ENCODE peak calls at places on chromosomes 1 and 21, in ten cellular contexts. One of them, this sample, is unnamed. For H3K36me3, the result is how much of the 10 kb centered on the place peaks cover.

GRCh38 chr1:190560161-190560681 is 82.6 kb upstream of the BRINP3 start:
- DNase-seq in WERI-Rb-1: no peak
- DNase-seq in lower lobe of right lung: no peak
- DNase-seq in left ventricle myocardium inferior: no peak
- DNase-seq in brain microvascular endothelial cell: no peak
- DNase-seq in tibial artery: no peak
- DNase-seq in sigmoid colon: no peak
- DNase-seq in cardiac muscle cell: no peak
- DNase-seq in IMR-90: no peak
- DNase-seq in left lung: no peak
- DNase-seq in this sample: no peak

GRCh38 chr1:171841050-171841910 is at the start of gene DNM3:
- DNase-seq in cardiac muscle cell: peak
- DNase-seq in left lung: peak
- DNase-seq in WERI-Rb-1: peak
- DNase-seq in sigmoid colon: peak
- DNase-seq in left ventricle myocardium inferior: peak
- DNase-seq in tibial artery: peak
- DNase-seq in brain microvascular endothelial cell: peak
- DNase-seq in lower lobe of right lung: peak
- DNase-seq in IMR-90: peak
- DNase-seq in this sample: peak

GRCh38 chr1:235050911-235051360 is 77.7 kb downstream of the TOMM20 start:
- DNase-seq in WERI-Rb-1: no peak
- DNase-seq in lower lobe of right lung: peak
- DNase-seq in tibial artery: peak
- DNase-seq in left lung: no peak
- DNase-seq in brain microvascular endothelial cell: peak
- DNase-seq in IMR-90: peak
- DNase-seq in sigmoid colon: no peak
- DNase-seq in left ventricle myocardium inferior: peak
- DNase-seq in cardiac muscle cell: no peak
- DNase-seq in this sample: peak

GRCh38 chr1:3019516-3020051 is 1.7 kb upstream of the ACTRT2 start:
- DNase-seq in WERI-Rb-1: no peak
- DNase-seq in sigmoid colon: peak
- DNase-seq in left lung: peak
- DNase-seq in lower lobe of right lung: peak
- DNase-seq in IMR-90: no peak
- DNase-seq in cardiac muscle cell: no peak
- DNase-seq in brain microvascular endothelial cell: no peak
- DNase-seq in left ventricle myocardium inferior: peak
- DNase-seq in tibial artery: peak
- DNase-seq in this sample: no peak

GRCh38 chr21:43865471-43866181 is 603 bp downstream of the AGPAT3 start:
- DNase-seq in left ventricle myocardium inferior: peak
- DNase-seq in tibial artery: no peak
- DNase-seq in brain microvascular endothelial cell: no peak
- DNase-seq in WERI-Rb-1: no peak
- DNase-seq in sigmoid colon: peak
- DNase-seq in left lung: peak
- DNase-seq in IMR-90: peak
- DNase-seq in cardiac muscle cell: peak
- DNase-seq in lower lobe of right lung: peak
- DNase-seq in this sample: peak

GRCh38 chr1:17350053-17350452 is 21.9 kb upstream of the PADI6 start:
- DNase-seq in WERI-Rb-1: no peak
- DNase-seq in cardiac muscle cell: no peak
- DNase-seq in left ventricle myocardium inferior: no peak
- DNase-seq in lower lobe of right lung: no peak
- DNase-seq in IMR-90: no peak
- DNase-seq in sigmoid colon: no peak
- DNase-seq in tibial artery: no peak
- DNase-seq in left lung: no peak
- DNase-seq in brain microvascular endothelial cell: no peak
- DNase-seq in this sample: no peak

GRCh38 chr1:245979589-245979988 is 527.5 kb downstream of the SMYD3 start:
- DNase-seq in left lung: no peak
- DNase-seq in sigmoid colon: no peak
- DNase-seq in lower lobe of right lung: no peak
- DNase-seq in tibial artery: no peak
- DNase-seq in left ventricle myocardium inferior: no peak
- DNase-seq in IMR-90: no peak
- DNase-seq in cardiac muscle cell: no peak
- DNase-seq in brain microvascular endothelial cell: no peak
- DNase-seq in WERI-Rb-1: no peak
- DNase-seq in this sample: no peak

GRCh38 chr1:70979879-70980278 is 67.7 kb downstream of the PTGER3 start:
- DNase-seq in tibial artery: no peak
- DNase-seq in brain microvascular endothelial cell: no peak
- DNase-seq in cardiac muscle cell: no peak
- DNase-seq in left ventricle myocardium inferior: no peak
- DNase-seq in lower lobe of right lung: no peak
- DNase-seq in sigmoid colon: no peak
- DNase-seq in left lung: no peak
- DNase-seq in WERI-Rb-1: no peak
- DNase-seq in IMR-90: no peak
- DNase-seq in this sample: no peak

GRCh38 chr1:205504311-205505075 is at the start of gene CDK18:
- DNase-seq in brain microvascular endothelial cell: no peak
- DNase-seq in left lung: peak
- DNase-seq in left ventricle myocardium inferior: peak
- DNase-seq in cardiac muscle cell: peak
- DNase-seq in WERI-Rb-1: peak
- DNase-seq in IMR-90: no peak
- DNase-seq in tibial artery: peak
- DNase-seq in lower lobe of right lung: peak
- DNase-seq in sigmoid colon: peak
- DNase-seq in this sample: no peak

GRCh38 chr21:15514073-15514946 is 215.5 kb upstream of the USP25 start:
- DNase-seq in tibial artery: no peak
- DNase-seq in left ventricle myocardium inferior: no peak
- DNase-seq in IMR-90: no peak
- DNase-seq in lower lobe of right lung: no peak
- DNase-seq in left lung: no peak
- DNase-seq in WERI-Rb-1: no peak
- DNase-seq in cardiac muscle cell: no peak
- DNase-seq in sigmoid colon: no peak
- DNase-seq in brain microvascular endothelial cell: no peak
- DNase-seq in this sample: peak

GRCh38 chr1:8424539-8425116 is 106.7 kb downstream of the SLC45A1 start:
- DNase-seq in IMR-90: no peak
- DNase-seq in cardiac muscle cell: peak
- DNase-seq in brain microvascular endothelial cell: no peak
- DNase-seq in lower lobe of right lung: peak
- DNase-seq in WERI-Rb-1: peak
- DNase-seq in tibial artery: peak
- DNase-seq in left ventricle myocardium inferior: peak
- DNase-seq in left lung: peak
- DNase-seq in sigmoid colon: peak
- DNase-seq in this sample: peak

GRCh38 chr1:74771913-74772515 is 39.1 kb downstream of the TYW3 start:
- DNase-seq in sigmoid colon: no peak
- DNase-seq in lower lobe of right lung: no peak
- DNase-seq in IMR-90: peak
- DNase-seq in WERI-Rb-1: peak
- DNase-seq in brain microvascular endothelial cell: peak
- DNase-seq in left lung: no peak
- DNase-seq in left ventricle myocardium inferior: no peak
- DNase-seq in cardiac muscle cell: peak
- DNase-seq in tibial artery: no peak
- DNase-seq in this sample: peak

GRCh38 chr1:201917362-201918033 is 28.8 kb downstream of the SHISA4 start:
- DNase-seq in left ventricle myocardium inferior: no peak
- DNase-seq in cardiac muscle cell: no peak
- DNase-seq in lower lobe of right lung: no peak
- DNase-seq in tibial artery: peak
- DNase-seq in left lung: no peak
- DNase-seq in IMR-90: peak
- DNase-seq in WERI-Rb-1: no peak
- DNase-seq in sigmoid colon: peak
- DNase-seq in brain microvascular endothelial cell: peak
- DNase-seq in this sample: no peak

GRCh38 chr1:223323491-223324484 is 40.2 kb downstream of the SUSD4 start:
- DNase-seq in cardiac muscle cell: no peak
- DNase-seq in tibial artery: no peak
- DNase-seq in sigmoid colon: no peak
- DNase-seq in lower lobe of right lung: no peak
- DNase-seq in left lung: no peak
- DNase-seq in brain microvascular endothelial cell: no peak
- DNase-seq in left ventricle myocardium inferior: no peak
- DNase-seq in IMR-90: no peak
- DNase-seq in WERI-Rb-1: no peak
- DNase-seq in this sample: no peak

GRCh38 chr21:41366522-41367151 is 4.8 kb downstream of the MX2 start:
- DNase-seq in sigmoid colon: peak
- DNase-seq in left ventricle myocardium inferior: no peak
- DNase-seq in IMR-90: peak
- DNase-seq in WERI-Rb-1: no peak
- DNase-seq in tibial artery: no peak
- DNase-seq in lower lobe of right lung: peak
- DNase-seq in brain microvascular endothelial cell: peak
- DNase-seq in left lung: peak
- DNase-seq in cardiac muscle cell: no peak
- DNase-seq in this sample: peak

GRCh38 chr1:215682232-215682631 is 115.1 kb downstream of the KCTD3 start:
- DNase-seq in left lung: no peak
- DNase-seq in tibial artery: no peak
- DNase-seq in cardiac muscle cell: no peak
- DNase-seq in IMR-90: peak
- DNase-seq in sigmoid colon: no peak
- DNase-seq in brain microvascular endothelial cell: no peak
- DNase-seq in lower lobe of right lung: no peak
- DNase-seq in left ventricle myocardium inferior: no peak
- DNase-seq in WERI-Rb-1: no peak
- DNase-seq in this sample: no peak
- TF ChIP-seq CTCF in left lung: no peak
- TF ChIP-seq CTCF in tibial artery: no peak
- TF ChIP-seq CTCF in cardiac muscle cell: no peak
- TF ChIP-seq CTCF in IMR-90: peak
- TF ChIP-seq CTCF in sigmoid colon: no peak
- TF ChIP-seq CTCF in brain microvascular endothelial cell: no peak
- TF ChIP-seq CTCF in lower lobe of right lung: no peak
- TF ChIP-seq CTCF in left ventricle myocardium inferior: no peak
- TF ChIP-seq CTCF in WERI-Rb-1: no peak
- TF ChIP-seq CTCF in this sample: no peak

GRCh38 chr1:169814265-169814664 is 19.6 kb upstream of the METTL18 start:
- DNase-seq in brain microvascular endothelial cell: no peak
- DNase-seq in sigmoid colon: no peak
- DNase-seq in left ventricle myocardium inferior: no peak
- DNase-seq in IMR-90: no peak
- DNase-seq in WERI-Rb-1: no peak
- DNase-seq in tibial artery: no peak
- DNase-seq in lower lobe of right lung: no peak
- DNase-seq in cardiac muscle cell: no peak
- DNase-seq in left lung: no peak
- DNase-seq in this sample: no peak

GRCh38 chr1:169812131-169812530 is 17.4 kb upstream of the METTL18 start:
- DNase-seq in IMR-90: no peak
- DNase-seq in left lung: no peak
- DNase-seq in brain microvascular endothelial cell: no peak
- DNase-seq in sigmoid colon: no peak
- DNase-seq in lower lobe of right lung: no peak
- DNase-seq in left ventricle myocardium inferior: no peak
- DNase-seq in cardiac muscle cell: no peak
- DNase-seq in tibial artery: no peak
- DNase-seq in WERI-Rb-1: no peak
- DNase-seq in this sample: no peak

GRCh38 chr1:169804941-169805340 is 10.2 kb upstream of the METTL18 start:
- DNase-seq in left lung: no peak
- DNase-seq in cardiac muscle cell: no peak
- DNase-seq in tibial artery: no peak
- DNase-seq in lower lobe of right lung: no peak
- DNase-seq in brain microvascular endothelial cell: no peak
- DNase-seq in left ventricle myocardium inferior: no peak
- DNase-seq in WERI-Rb-1: no peak
- DNase-seq in IMR-90: no peak
- DNase-seq in sigmoid colon: no peak
- DNase-seq in this sample: no peak

GRCh38 chr1:169809370-169810095 is 14.8 kb upstream of the METTL18 start:
- DNase-seq in left lung: no peak
- DNase-seq in lower lobe of right lung: no peak
- DNase-seq in left ventricle myocardium inferior: no peak
- DNase-seq in sigmoid colon: no peak
- DNase-seq in tibial artery: no peak
- DNase-seq in brain microvascular endothelial cell: peak
- DNase-seq in WERI-Rb-1: no peak
- DNase-seq in IMR-90: peak
- DNase-seq in cardiac muscle cell: peak
- DNase-seq in this sample: no peak
- H3K36me3 ChIP-seq in left lung: under half
- H3K36me3 ChIP-seq in lower lobe of right lung: under half
- H3K36me3 ChIP-seq in left ventricle myocardium inferior: under half
- H3K36me3 ChIP-seq in sigmoid colon: under half
- H3K36me3 ChIP-seq in tibial artery: under half
- H3K36me3 ChIP-seq in brain microvascular endothelial cell: under half
- H3K36me3 ChIP-seq in WERI-Rb-1: under half
- H3K36me3 ChIP-seq in IMR-90: under half
- H3K36me3 ChIP-seq in cardiac muscle cell: under half
- H3K36me3 ChIP-seq in this sample: under half

DNA sequence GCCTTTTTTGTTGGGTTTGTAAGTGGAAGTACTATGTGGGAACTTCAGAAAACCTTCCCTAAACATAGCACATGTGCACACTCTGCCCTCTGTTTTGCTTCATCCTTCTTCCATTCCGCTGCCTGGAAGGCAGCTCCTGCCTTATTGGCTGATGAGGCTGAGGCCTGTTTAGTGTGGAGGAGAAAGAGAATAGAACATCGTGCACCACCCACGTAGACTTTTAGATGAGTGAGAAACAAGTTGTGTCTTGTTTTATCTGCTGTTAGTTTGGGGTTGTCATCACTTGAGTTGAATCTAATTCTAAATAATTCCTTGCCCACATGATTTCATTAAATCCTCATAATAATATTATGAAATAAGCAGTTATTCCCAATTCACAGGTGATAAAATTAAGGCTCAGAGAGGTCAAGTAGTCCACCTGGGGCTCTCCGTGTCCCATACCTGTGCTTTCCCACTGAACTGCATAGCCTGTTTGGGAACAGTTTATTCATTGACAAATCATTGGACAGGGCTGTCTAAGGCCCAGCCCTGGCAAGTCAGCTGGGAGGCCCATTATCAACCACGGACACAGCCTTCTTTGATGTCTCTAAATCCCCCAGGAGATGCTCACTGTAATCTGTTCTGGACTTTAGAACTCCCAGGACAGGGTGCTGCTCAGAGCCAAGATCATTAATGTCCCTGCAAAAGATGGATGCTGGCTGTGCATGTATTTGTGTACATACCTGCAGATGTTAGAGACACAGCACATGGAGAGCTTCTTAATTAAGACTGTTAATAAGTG is 93.0 kb downstream of the ABCA4 start:
- DNase-seq in IMR-90: no peak
- DNase-seq in brain microvascular endothelial cell: no peak
- DNase-seq in sigmoid colon: no peak
- DNase-seq in WERI-Rb-1: no peak
- DNase-seq in left ventricle myocardium inferior: no peak
- DNase-seq in lower lobe of right lung: no peak
- DNase-seq in left lung: no peak
- DNase-seq in tibial artery: no peak
- DNase-seq in cardiac muscle cell: no peak
- DNase-seq in this sample: no peak
- H3K4me3 ChIP-seq in IMR-90: no peak
- H3K4me3 ChIP-seq in brain microvascular endothelial cell: no peak
- H3K4me3 ChIP-seq in sigmoid colon: no peak
- H3K4me3 ChIP-seq in WERI-Rb-1: no peak
- H3K4me3 ChIP-seq in left ventricle myocardium inferior: no peak
- H3K4me3 ChIP-seq in lower lobe of right lung: no peak
- H3K4me3 ChIP-seq in left lung: no peak
- H3K4me3 ChIP-seq in tibial artery: no peak
- H3K4me3 ChIP-seq in cardiac muscle cell: no peak
- H3K4me3 ChIP-seq in this sample: no peak

GRCh38 chr1:160400646-160401486 is 502 bp downstream of the VANGL2 start:
- DNase-seq in left ventricle myocardium inferior: no peak
- DNase-seq in sigmoid colon: no peak
- DNase-seq in tibial artery: no peak
- DNase-seq in IMR-90: no peak
- DNase-seq in left lung: no peak
- DNase-seq in cardiac muscle cell: peak
- DNase-seq in brain microvascular endothelial cell: no peak
- DNase-seq in WERI-Rb-1: peak
- DNase-seq in lower lobe of right lung: no peak
- DNase-seq in this sample: no peak
- TF ChIP-seq CTCF in left ventricle myocardium inferior: no peak
- TF ChIP-seq CTCF in sigmoid colon: no peak
- TF ChIP-seq CTCF in tibial artery: no peak
- TF ChIP-seq CTCF in IMR-90: no peak
- TF ChIP-seq CTCF in left lung: no peak
- TF ChIP-seq CTCF in cardiac muscle cell: no peak
- TF ChIP-seq CTCF in brain microvascular endothelial cell: no peak
- TF ChIP-seq CTCF in WERI-Rb-1: no peak
- TF ChIP-seq CTCF in lower lobe of right lung: no peak
- TF ChIP-seq CTCF in this sample: no peak